ENCODE peak calls at places on chromosomes 6 and 20, in four cellular contexts. One of them, this sample, is unnamed.

GRCh38 chr6:7446644-7447325 is 57.2 kb downstream of the RIOK1 start:
- DNase-seq in SK-N-SH: no peak
- DNase-seq in HCT116: no peak
- DNase-seq in breast epithelium: no peak
- DNase-seq in this sample: no peak

GRCh38 chr6:163092846-163093245 is 321.7 kb upstream of the QKI start:
- DNase-seq in SK-N-SH: no peak
- DNase-seq in HCT116: no peak
- DNase-seq in breast epithelium: no peak
- DNase-seq in this sample: no peak

GRCh38 chr6:29964553-29964903 is 22.2 kb downstream of the HLA-A start:
- DNase-seq in SK-N-SH: no peak
- DNase-seq in HCT116: no peak
- DNase-seq in breast epithelium: no peak
- DNase-seq in this sample: no peak

GRCh38 chr6:87095056-87095527 is at the start of gene CGA:
- DNase-seq in SK-N-SH: no peak
- DNase-seq in HCT116: no peak
- DNase-seq in breast epithelium: no peak
- DNase-seq in this sample: no peak

GRCh38 chr6:7115452-7116223 is 7.9 kb downstream of the RREB1 start:
- DNase-seq in SK-N-SH: no peak
- DNase-seq in HCT116: no peak
- DNase-seq in breast epithelium: no peak
- DNase-seq in this sample: no peak

GRCh38 chr20:20409326-20409725 is 41.4 kb downstream of the INSM1 start:
- DNase-seq in SK-N-SH: no peak
- DNase-seq in HCT116: no peak
- DNase-seq in breast epithelium: no peak
- DNase-seq in this sample: no peak

GRCh38 chr6:94894300-94894699 is 683.0 kb upstream of the MANEA start:
- DNase-seq in SK-N-SH: no peak
- DNase-seq in HCT116: no peak
- DNase-seq in breast epithelium: no peak
- DNase-seq in this sample: no peak

GRCh38 chr6:158910484-158911075 is 89.4 kb downstream of the RSPH3 start:
- DNase-seq in SK-N-SH: no peak
- DNase-seq in HCT116: no peak
- DNase-seq in breast epithelium: no peak
- DNase-seq in this sample: no peak

GRCh38 chr20:53664121-53664520 is 70.5 kb upstream of the ZNF217 start:
- DNase-seq in SK-N-SH: no peak
- DNase-seq in HCT116: no peak
- DNase-seq in breast epithelium: no peak
- DNase-seq in this sample: no peak

GRCh38 chr20:50118203-50118602 is 5.3 kb upstream of the UBE2V1 start:
- DNase-seq in SK-N-SH: no peak
- DNase-seq in HCT116: no peak
- DNase-seq in breast epithelium: no peak
- DNase-seq in this sample: no peak

GRCh38 chr6:37236921-37237320 is 20.7 kb upstream of the TBC1D22B start:
- DNase-seq in SK-N-SH: no peak
- DNase-seq in HCT116: no peak
- DNase-seq in breast epithelium: no peak
- DNase-seq in this sample: no peak

GRCh38 chr6:132675749-132676148 is 16.8 kb upstream of the TAAR1 start:
- DNase-seq in SK-N-SH: no peak
- DNase-seq in HCT116: no peak
- DNase-seq in breast epithelium: no peak
- DNase-seq in this sample: no peak

GRCh38 chr6:158972241-158973233 is 27.5 kb downstream of the RSPH3 start:
- DNase-seq in SK-N-SH: peak; percentile 47
- DNase-seq in HCT116: peak; percentile 55
- DNase-seq in breast epithelium: no peak
- DNase-seq in this sample: no peak

GRCh38 chr6:99822741-99823512 is 171.1 kb downstream of the MCHR2 start:
- DNase-seq in SK-N-SH: peak; percentile 51
- DNase-seq in HCT116: peak; percentile 37
- DNase-seq in breast epithelium: no peak
- DNase-seq in this sample: no peak

GRCh38 chr6:14276667-14277404 is 159.3 kb downstream of the CD83 start:
- DNase-seq in SK-N-SH: no peak
- DNase-seq in HCT116: no peak
- DNase-seq in breast epithelium: no peak
- DNase-seq in this sample: no peak

GRCh38 chr6:21053612-21054011 is 519.4 kb downstream of the CDKAL1 start:
- DNase-seq in SK-N-SH: no peak
- DNase-seq in HCT116: no peak
- DNase-seq in breast epithelium: no peak
- DNase-seq in this sample: no peak

GRCh38 chr6:131213501-131213990 is 78.3 kb downstream of the AKAP7 start:
- DNase-seq in SK-N-SH: no peak
- DNase-seq in HCT116: no peak
- DNase-seq in breast epithelium: no peak
- DNase-seq in this sample: no peak

GRCh38 chr6:143605894-143606293 is 71.9 kb upstream of the PHACTR2 start:
- DNase-seq in SK-N-SH: no peak
- DNase-seq in HCT116: no peak
- DNase-seq in breast epithelium: no peak
- DNase-seq in this sample: no peak

GRCh38 chr20:50128520-50128905 is 15.6 kb upstream of the UBE2V1 start:
- DNase-seq in SK-N-SH: no peak
- DNase-seq in HCT116: no peak
- DNase-seq in breast epithelium: no peak
- DNase-seq in this sample: no peak

GRCh38 chr6:116616757-116617093 is 446 bp downstream of the RSPH4A start:
- DNase-seq in SK-N-SH: peak; percentile 16
- DNase-seq in HCT116: no peak
- DNase-seq in breast epithelium: no peak
- DNase-seq in this sample: no peak

GRCh38 chr6:79672631-79673065 is 41.5 kb downstream of the SH3BGRL2 start:
- DNase-seq in SK-N-SH: peak; percentile 12
- DNase-seq in HCT116: peak; percentile 32
- DNase-seq in breast epithelium: no peak
- DNase-seq in this sample: no peak

GRCh38 chr6:138986578-138986977 is 1.5 kb downstream of the REPS1 start:
- DNase-seq in SK-N-SH: no peak
- DNase-seq in HCT116: no peak
- DNase-seq in breast epithelium: no peak
- DNase-seq in this sample: no peak

GRCh38 chr20:58011106-58011946 is 217.1 kb downstream of the ANKRD60 start:
- DNase-seq in SK-N-SH: no peak
- DNase-seq in HCT116: no peak
- DNase-seq in breast epithelium: peak; percentile 38
- DNase-seq in this sample: no peak

GRCh38 chr20:59835057-59835447 is 98.4 kb downstream of the SYCP2 start:
- DNase-seq in SK-N-SH: no peak
- DNase-seq in HCT116: no peak
- DNase-seq in breast epithelium: no peak
- DNase-seq in this sample: peak; percentile 70

GRCh38 chr20:63381781-63382431 is 20.8 kb upstream of the CHRNA4 start:
- DNase-seq in SK-N-SH: peak; percentile 94
- DNase-seq in HCT116: no peak
- DNase-seq in breast epithelium: no peak
- DNase-seq in this sample: no peak

GRCh38 chr20:62891111-62891510 is 29.5 kb upstream of the TCFL5 start:
- DNase-seq in SK-N-SH: no peak
- DNase-seq in HCT116: no peak
- DNase-seq in breast epithelium: no peak
- DNase-seq in this sample: no peak

GRCh38 chr6:38503032-38503784 is 136.5 kb downstream of the BTBD9 start:
- DNase-seq in SK-N-SH: no peak
- DNase-seq in HCT116: no peak
- DNase-seq in breast epithelium: no peak
- DNase-seq in this sample: no peak

GRCh38 chr20:10559266-10559665 is 114.5 kb downstream of the JAG1 start:
- DNase-seq in SK-N-SH: no peak
- DNase-seq in HCT116: no peak
- DNase-seq in breast epithelium: no peak
- DNase-seq in this sample: no peak
- H3K27ac ChIP-seq in SK-N-SH: peak overlapping the region; percentile 79
- H3K27ac ChIP-seq in HCT116: peak overlapping the region; percentile 56
- H3K27ac ChIP-seq in breast epithelium: no peak overlapping the region
- H3K27ac ChIP-seq in this sample: no peak overlapping the region

GRCh38 chr20:10509411-10509810 is 74.3 kb downstream of the SLX4IP start:
- DNase-seq in SK-N-SH: no peak
- DNase-seq in HCT116: no peak
- DNase-seq in breast epithelium: no peak
- DNase-seq in this sample: no peak

GRCh38 chr20:10510216-10510615 is 75.1 kb downstream of the SLX4IP start:
- DNase-seq in SK-N-SH: no peak
- DNase-seq in HCT116: no peak
- DNase-seq in breast epithelium: no peak
- DNase-seq in this sample: no peak

GRCh38 chr20:10507052-10507451 is 71.9 kb downstream of the SLX4IP start:
- DNase-seq in SK-N-SH: no peak
- DNase-seq in HCT116: no peak
- DNase-seq in breast epithelium: no peak
- DNase-seq in this sample: no peak

GRCh38 chr20:10508060-10508459 is 73.0 kb downstream of the SLX4IP start:
- DNase-seq in SK-N-SH: no peak
- DNase-seq in HCT116: peak; percentile 93
- DNase-seq in breast epithelium: no peak
- DNase-seq in this sample: no peak

DNA sequence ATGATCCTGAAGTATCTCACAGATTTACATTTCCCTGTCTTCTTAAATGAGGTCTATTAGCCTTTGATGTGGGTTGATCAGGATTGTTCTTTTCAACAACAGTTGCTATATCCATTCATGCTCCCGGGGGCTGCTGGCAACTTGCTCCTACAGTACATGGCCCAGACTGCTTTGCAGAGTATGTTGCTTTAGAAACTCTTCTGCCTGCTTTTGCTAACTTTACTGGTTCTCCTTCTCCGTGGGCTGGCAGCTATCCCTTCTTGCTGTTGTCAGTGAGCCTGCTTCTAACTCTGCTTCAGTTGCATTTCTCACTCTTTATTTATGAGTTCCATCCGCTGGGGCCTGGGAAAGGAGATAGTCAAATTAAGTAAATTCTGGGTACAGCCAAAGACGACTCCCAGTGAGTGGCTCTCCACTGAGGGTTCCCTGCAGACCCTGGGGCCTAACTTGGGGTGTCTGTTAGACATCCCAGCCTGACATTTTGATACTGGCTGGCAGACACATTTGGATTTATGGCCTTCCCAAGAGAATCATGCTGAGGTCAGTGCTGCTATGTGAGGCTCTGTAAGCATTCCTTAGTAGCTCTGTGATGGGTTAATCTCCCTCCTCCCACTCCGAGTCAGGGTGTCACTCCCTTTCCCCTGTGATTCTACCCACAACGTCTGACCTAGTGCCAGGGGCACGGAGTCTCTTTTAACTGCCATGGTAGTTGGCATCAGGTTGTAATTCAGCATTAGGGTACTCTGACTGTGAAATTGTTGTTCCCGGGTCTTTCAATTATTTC is 73.6 kb downstream of the SLX4IP start:
- DNase-seq in SK-N-SH: peak; percentile 53
- DNase-seq in HCT116: no peak
- DNase-seq in breast epithelium: no peak
- DNase-seq in this sample: no peak
- TF ChIP-seq POLR2AphosphoS5 in SK-N-SH: peak; percentile 33
- TF ChIP-seq POLR2AphosphoS5 in HCT116: no peak
- TF ChIP-seq POLR2AphosphoS5 in breast epithelium: no peak
- TF ChIP-seq POLR2AphosphoS5 in this sample: no peak

GRCh38 chr20:8127553-8128255 is 4.4 kb upstream of the PLCB1 start:
- DNase-seq in SK-N-SH: no peak
- DNase-seq in HCT116: no peak
- DNase-seq in breast epithelium: no peak
- DNase-seq in this sample: no peak
- H3K27ac ChIP-seq in SK-N-SH: no peak overlapping the region
- H3K27ac ChIP-seq in HCT116: no peak overlapping the region
- H3K27ac ChIP-seq in breast epithelium: no peak overlapping the region
- H3K27ac ChIP-seq in this sample: peak overlapping the region; percentile 24

GRCh38 chr20:4894981-4895381 is 106.3 kb downstream of the SLC23A2 start:
- DNase-seq in SK-N-SH: no peak
- DNase-seq in HCT116: no peak
- DNase-seq in breast epithelium: no peak
- DNase-seq in this sample: no peak
- TF ChIP-seq POLR2AphosphoS5 in SK-N-SH: no peak
- TF ChIP-seq POLR2AphosphoS5 in HCT116: no peak
- TF ChIP-seq POLR2AphosphoS5 in breast epithelium: no peak
- TF ChIP-seq POLR2AphosphoS5 in this sample: no peak

DNA sequence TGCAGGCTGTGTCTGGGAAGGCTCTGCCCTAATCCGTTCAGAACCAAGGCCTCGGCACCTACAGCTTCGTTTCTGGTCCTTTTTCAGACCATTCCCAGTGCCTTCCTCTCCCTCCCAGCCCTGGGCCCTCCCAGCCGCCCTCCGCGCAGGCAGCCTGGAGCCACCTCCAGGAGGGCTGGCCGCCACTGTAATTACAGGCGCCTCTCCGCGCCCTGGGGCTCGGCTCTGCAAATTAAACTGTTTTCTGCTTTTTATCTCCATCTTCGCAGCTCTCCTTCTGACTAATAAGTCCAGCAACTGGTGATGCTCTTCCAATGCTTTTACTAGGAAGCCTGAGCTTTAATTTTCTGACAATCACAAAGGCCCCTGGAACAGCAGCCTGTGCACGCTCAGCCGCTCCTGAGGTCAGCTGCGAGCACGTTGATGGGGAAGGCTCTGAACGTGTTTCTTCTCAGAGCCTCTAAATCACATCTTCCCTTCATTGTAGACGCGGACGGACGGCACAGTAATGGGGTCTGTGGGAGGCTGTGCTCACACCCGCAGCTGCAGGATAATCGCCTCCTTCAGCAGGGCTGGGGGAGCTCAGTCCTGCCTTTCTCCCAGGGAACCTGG is 194.6 kb downstream of the DLL1 start:
- DNase-seq in SK-N-SH: peak; percentile 81
- DNase-seq in HCT116: no peak
- DNase-seq in breast epithelium: no peak
- DNase-seq in this sample: no peak
- H3K27ac ChIP-seq in SK-N-SH: no peak overlapping the region
- H3K27ac ChIP-seq in HCT116: no peak overlapping the region
- H3K27ac ChIP-seq in breast epithelium: no peak overlapping the region
- H3K27ac ChIP-seq in this sample: no peak overlapping the region